ENCODE peak calls at places on chromosomes 6 and 20, in four cellular contexts. O is prostate gland, I is nephron progenitor cell, M is NCI-H1092 treated with DMSO at 0.1 percent for 48 hours. A is an unnamed sample.

GRCh38 chr6:14822689-14823088 is 423.2 kb upstream of the JARID2 start:
- DNase-seq in I (no peak), M (no peak), O (no peak), A (no peak)

GRCh38 chr20:1171461-1172093 is 13.2 kb downstream of the TMEM74B start:
- DNase-seq in O (no peak), I (peak; percentile 91), M (no peak), A (no peak)

GRCh38 chr6:6319947-6320811 is at the start of gene F13A1:
- DNase-seq in M (no peak), O (no peak), I (peak; percentile 30), A (peak; percentile 24)

GRCh38 chr6:123295181-123295580 is 299.1 kb downstream of the CLVS2 start:
- DNase-seq in M (no peak), O (no peak), I (no peak), A (no peak)

GRCh38 chr6:117976030-117976651 is 69.1 kb downstream of the SLC35F1 start:
- DNase-seq in M (peak; percentile 46), I (peak; percentile 12), O (peak; percentile 8), A (peak; percentile 71)

GRCh38 chr20:24033151-24033550 is 44.6 kb upstream of the GGTLC1 start:
- DNase-seq in M (no peak), O (no peak), I (no peak), A (no peak)

GRCh38 chr6:20426177-20427082 is 24.8 kb downstream of the E2F3 start:
- DNase-seq in I (no peak), M (no peak), O (no peak), A (no peak)

GRCh38 chr20:12051206-12052163 is 133.8 kb downstream of the BTBD3 start:
- DNase-seq in I (no peak), O (no peak), M (no peak), A (no peak)

GRCh38 chr6:25902071-25902470 is 28.0 kb upstream of the SLC17A3 start:
- DNase-seq in I (no peak), O (no peak), M (no peak), A (no peak)

GRCh38 chr20:23320317-23320716 is 30.3 kb upstream of the NXT1 start:
- DNase-seq in I (no peak), O (no peak), M (no peak), A (no peak)

GRCh38 chr6:27332692-27333641 is 20.9 kb upstream of the POM121L2 start:
- DNase-seq in I (peak; percentile 46), M (peak; percentile 9), O (no peak), A (peak; percentile 60)

GRCh38 chr20:10557685-10558084 is 116.1 kb downstream of the JAG1 start:
- DNase-seq in O (no peak), M (no peak), I (no peak), A (no peak)

GRCh38 chr6:142802124-142802523 is 142.9 kb downstream of the HIVEP2 start:
- DNase-seq in I (no peak), M (no peak), O (no peak), A (no peak)

GRCh38 chr6:6659600-6660327 is 71.2 kb downstream of the LY86 start:
- DNase-seq in O (no peak), M (no peak), I (no peak), A (no peak)

GRCh38 chr6:16148498-16148897 is 19.6 kb downstream of the MYLIP start:
- DNase-seq in I (no peak), M (no peak), O (no peak), A (no peak)

GRCh38 chr6:21999012-21999528 is 297.8 kb downstream of the PRL start:
- DNase-seq in I (no peak), M (no peak), O (no peak), A (no peak)

GRCh38 chr20:40689100-40689942 is at the start of gene MAFB:
- DNase-seq in M (peak; percentile 85), O (peak; percentile 95), I (peak; percentile 90), A (peak; percentile 92)

GRCh38 chr6:6694825-6695710 is 106.5 kb downstream of the LY86 start:
- DNase-seq in I (no peak), M (no peak), O (no peak), A (no peak)

GRCh38 chr6:133969285-133969946 is 16.4 kb downstream of the TBPL1 start:
- DNase-seq in M (no peak), O (no peak), I (no peak), A (no peak)

GRCh38 chr20:33373735-33374605 is 27.3 kb downstream of the CDK5RAP1 start:
- DNase-seq in M (no peak), I (no peak), O (peak; percentile 69), A (peak; percentile 95)

GRCh38 chr6:30926644-30927043 is 5.3 kb downstream of the SFTA2 start:
- DNase-seq in O (no peak), I (no peak), M (no peak), A (no peak)

GRCh38 chr20:62647521-62648317 is 5.4 kb downstream of the SLCO4A1 start:
- DNase-seq in I (no peak), O (no peak), M (peak; percentile 12), A (no peak)

GRCh38 chr6:5115168-5115567 is 30.0 kb downstream of the PPP1R3G start:
- DNase-seq in O (no peak), I (no peak), M (no peak), A (no peak)

GRCh38 chr6:14288910-14289309 is 171.3 kb downstream of the CD83 start:
- DNase-seq in I (no peak), O (no peak), M (no peak), A (no peak)

GRCh38 chr6:113172531-113172966 is 684.6 kb upstream of the MARCKS start:
- DNase-seq in M (peak; percentile 88), O (no peak), I (no peak), A (peak; percentile 76)

GRCh38 chr6:40918035-40918651 is 120.9 kb downstream of the UNC5CL start:
- DNase-seq in M (no peak), O (no peak), I (no peak), A (no peak)

GRCh38 chr6:160007118-160007517 is 38.2 kb downstream of the IGF2R start:
- DNase-seq in I (no peak), M (no peak), O (no peak), A (no peak)

GRCh38 chr6:135935951-135936601 is 84.6 kb downstream of the PDE7B start:
- DNase-seq in I (no peak), M (peak; percentile 25), O (peak; percentile 66), A (peak; percentile 50)

GRCh38 chr6:44377484-44377883 is 10.0 kb upstream of the CDC5L start:
- DNase-seq in O (no peak), I (no peak), M (no peak), A (no peak)

GRCh38 chr6:138337076-138337475 is 40.6 kb upstream of the SMIM28 start:
- DNase-seq in O (peak; percentile 65), I (no peak), M (no peak), A (no peak)

GRCh38 chr6:110590821-110591351 is 114.5 kb upstream of the SLC22A16 start:
- DNase-seq in M (no peak), O (no peak), I (no peak), A (no peak)

GRCh38 chr6:53168516-53169257 is 20.0 kb upstream of the GCM1 start:
- DNase-seq in M (no peak), O (no peak), I (no peak), A (no peak)

GRCh38 chr6:160900031-160900430 is 91.5 kb upstream of the MAP3K4 start:
- DNase-seq in M (no peak), I (no peak), O (no peak), A (no peak)

GRCh38 chr6:17656644-17657043 is 50.1 kb downstream of the NUP153 start:
- DNase-seq in O (no peak), I (no peak), M (no peak), A (no peak)

GRCh38 chr20:57088436-57088835 is 178.0 kb downstream of the BMP7 start:
- DNase-seq in O (no peak), M (no peak), I (no peak), A (no peak)

GRCh38 chr20:50992336-50992732 is 30.6 kb downstream of the KCNG1 start:
- DNase-seq in M (no peak), I (no peak), O (peak; percentile 39), A (no peak)